ENCODE peak calls at places on chromosomes 2 and 18, in six cellular contexts. D, N, I, P, C and Z are unnamed samples.

GRCh38 chr2:82260521-82260920 is 1956.0 kb upstream of the LRRTM1 start:
- DNase-seq in D (no peak), N (no peak), I (no peak), P (no peak), C (no peak), Z (no peak)

GRCh38 chr2:55097083-55097461 is 46.8 kb upstream of the RTN4 start:
- DNase-seq in D (no peak), N (no peak), I (no peak), P (no peak), C (no peak), Z (peak; percentile 22)

GRCh38 chr2:70460333-70460732 is 93.3 kb downstream of the TGFA start:
- DNase-seq in D (no peak), N (no peak), I (no peak), P (no peak), C (no peak), Z (no peak)

GRCh38 chr2:41729800-41730364 is 317.9 kb upstream of the PKDCC start:
- DNase-seq in D (no peak), N (no peak), I (no peak), P (no peak), C (peak; percentile 23), Z (no peak)

GRCh38 chr2:239692348-239692747 is 291.5 kb upstream of the HDAC4 start:
- DNase-seq in D (no peak), N (no peak), I (no peak), P (no peak), C (no peak), Z (no peak)

GRCh38 chr2:74267068-74267467 is 68.7 kb downstream of the MTHFD2 start:
- DNase-seq in D (peak; percentile 4), N (peak; percentile 53), I (no peak), P (no peak), C (peak; percentile 86), Z (no peak)

GRCh38 chr2:99618579-99619097 is 128.8 kb upstream of the REV1 start:
- DNase-seq in D (no peak), N (no peak), I (no peak), P (no peak), C (no peak), Z (no peak)

GRCh38 chr2:149129433-149129832 is 90.9 kb downstream of the LYPD6B start:
- DNase-seq in D (no peak), N (no peak), I (no peak), P (peak; percentile 66), C (no peak), Z (peak; percentile 90)

GRCh38 chr2:171598713-171599319 is 76.5 kb downstream of the CYBRD1 start:
- DNase-seq in D (peak; percentile 80), N (peak; percentile 69), I (no peak), P (peak; percentile 76), C (peak; percentile 87), Z (peak; percentile 75)

GRCh38 chr2:43225093-43225787 is 1.2 kb downstream of the ZFP36L2 start:
- DNase-seq in D (peak; percentile 87), N (no peak), I (peak; percentile 65), P (peak; percentile 80), C (peak; percentile 72), Z (peak; percentile 77)

GRCh38 chr2:26606847-26607190 is 34.3 kb downstream of the CIB4 start:
- DNase-seq in D (no peak), N (peak; percentile 34), I (no peak), P (no peak), C (no peak), Z (no peak)

GRCh38 chr18:10060469-10060782 is 146.6 kb downstream of the VAPA start:
- DNase-seq in D (no peak), N (no peak), I (no peak), P (no peak), C (no peak), Z (no peak)

GRCh38 chr18:24868760-24869237 is 408.4 kb downstream of the HRH4 start:
- DNase-seq in D (peak; percentile 30), N (no peak), I (no peak), P (peak; percentile 90), C (no peak), Z (peak; percentile 95)

GRCh38 chr2:232900811-232901701 is 31.0 kb downstream of the SNORC start:
- DNase-seq in D (peak; percentile 11), N (no peak), I (no peak), P (no peak), C (no peak), Z (no peak)

GRCh38 chr2:9102861-9103662 is 99.6 kb upstream of the MBOAT2 start:
- DNase-seq in D (peak; percentile 55), N (no peak), I (no peak), P (peak; percentile 81), C (no peak), Z (peak; percentile 75)

DNA sequence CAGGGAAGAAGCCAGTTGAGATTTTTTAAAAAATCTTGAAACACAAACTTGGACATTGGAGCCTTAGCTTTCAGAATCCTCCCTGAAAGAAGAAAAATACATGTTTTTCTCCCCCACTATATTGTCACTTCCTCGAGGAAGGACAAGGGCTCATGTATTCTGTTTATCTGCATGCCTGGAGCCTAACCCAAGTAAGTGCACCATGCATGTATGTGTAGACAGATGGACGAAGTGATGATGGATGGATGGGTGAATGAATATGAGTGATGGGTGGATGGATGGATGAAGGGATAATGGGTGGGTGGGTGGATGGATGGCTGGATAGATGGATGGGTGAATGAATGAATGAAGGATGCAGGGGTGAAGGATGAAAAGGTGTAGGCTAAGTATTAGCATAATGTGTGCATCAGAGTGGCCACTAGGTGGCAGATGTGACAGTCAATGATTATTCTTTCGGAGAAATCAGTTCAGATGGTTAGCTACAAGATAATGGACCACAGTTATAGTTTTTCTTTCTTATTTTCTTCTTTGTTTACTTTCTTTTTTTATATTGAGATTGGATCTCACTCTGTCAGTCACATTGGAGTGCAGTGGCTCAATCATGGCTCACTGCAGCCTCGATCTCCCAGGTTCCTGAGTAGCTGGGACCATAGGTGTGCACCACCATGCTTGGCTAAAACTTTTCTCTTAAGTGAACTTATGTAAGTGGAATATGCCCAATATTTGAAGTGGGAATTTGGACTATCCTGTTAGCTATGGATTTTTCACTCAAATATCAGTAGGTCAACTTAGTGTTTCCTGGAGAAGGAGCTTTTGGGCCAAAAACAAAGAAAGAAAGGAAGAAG is 18.5 kb upstream of the CCDC93 start:
- DNase-seq in D (peak; percentile 39), N (no peak), I (no peak), P (peak; percentile 53), C (peak; percentile 84), Z (peak; percentile 38)
- H3K4me3 ChIP-seq in D (no peak overlapping the region), N (no peak overlapping the region), I (no peak overlapping the region), P (no peak overlapping the region), C (no peak overlapping the region), Z (no peak overlapping the region)

GRCh38 chr2:39501412-39501811 is 64.3 kb upstream of the MAP4K3 start:
- DNase-seq in D (no peak), N (no peak), I (no peak), P (no peak), C (no peak), Z (no peak)

GRCh38 chr2:39508243-39508642 is 71.2 kb upstream of the MAP4K3 start:
- DNase-seq in D (peak; percentile 84), N (no peak), I (no peak), P (peak; percentile 72), C (no peak), Z (peak; percentile 82)

GRCh38 chr2:39503277-39503676 is 66.2 kb upstream of the MAP4K3 start:
- DNase-seq in D (no peak), N (no peak), I (no peak), P (no peak), C (no peak), Z (no peak)

GRCh38 chr2:39506215-39506614 is 69.1 kb upstream of the MAP4K3 start:
- DNase-seq in D (no peak), N (no peak), I (no peak), P (no peak), C (no peak), Z (no peak)

GRCh38 chr2:39504790-39505335 is 67.8 kb upstream of the MAP4K3 start:
- DNase-seq in D (peak; percentile 93), N (no peak), I (no peak), P (peak; percentile 92), C (no peak), Z (peak; percentile 95)
- H3K4me3 ChIP-seq in D (no peak overlapping the region), N (no peak overlapping the region), I (no peak overlapping the region), P (no peak overlapping the region), C (no peak overlapping the region), Z (no peak overlapping the region)

DNA sequence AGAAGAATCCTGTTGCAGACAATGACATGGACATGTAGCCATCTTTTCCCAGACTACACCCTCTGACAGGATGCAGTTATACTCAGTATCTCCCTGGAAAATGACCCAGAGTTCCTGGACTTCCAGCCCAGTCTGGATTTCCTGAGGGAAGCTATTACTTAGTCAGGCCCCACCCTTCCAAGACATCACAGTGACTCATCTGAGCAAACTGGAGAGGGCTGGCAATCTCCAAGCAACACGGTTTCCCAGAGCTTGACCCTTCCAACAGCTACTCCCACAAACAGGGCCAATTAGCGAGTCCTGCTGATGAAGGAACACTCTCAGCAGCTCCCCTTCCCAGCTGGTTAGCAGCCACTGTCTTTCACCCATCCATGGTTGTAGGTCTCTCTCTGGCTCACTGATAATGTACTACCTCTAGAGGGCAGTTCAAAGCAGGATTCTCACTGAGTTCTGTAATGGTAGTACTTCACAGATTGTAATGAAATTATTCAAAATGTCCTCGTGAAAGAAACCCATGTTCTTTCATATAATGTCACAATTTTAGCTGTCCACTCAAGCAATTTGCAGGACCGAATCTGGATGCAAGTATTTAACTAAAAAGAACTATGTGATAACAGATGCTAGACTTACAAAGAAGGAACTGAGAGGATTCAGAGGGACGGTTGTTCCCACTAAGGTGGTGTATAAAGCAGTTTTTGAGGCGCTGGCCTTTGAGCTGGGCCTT is 110.2 kb downstream of the MDH1 start:
- DNase-seq in D (peak; percentile 88), N (peak; percentile 76), I (peak; percentile 70), P (peak; percentile 93), C (peak; percentile 88), Z (peak; percentile 94)
- H3K4me3 ChIP-seq in D (no peak overlapping the region), N (peak overlapping the region; percentile 3), I (no peak overlapping the region), P (no peak overlapping the region), C (no peak overlapping the region), Z (no peak overlapping the region)

GRCh38 chr2:230417436-230417835 is 1.4 kb downstream of the SP100 start:
- DNase-seq in D (no peak), N (no peak), I (no peak), P (no peak), C (peak; percentile 63), Z (no peak)
- H3K4me3 ChIP-seq in D (peak overlapping the region; percentile 71), N (no peak overlapping the region), I (peak overlapping the region; percentile 57), P (no peak overlapping the region), C (peak overlapping the region; percentile 76), Z (peak overlapping the region; percentile 66)